ENCODE peak calls at places on chromosomes 12 and 14, in five cellular contexts. X is H1, Y is HepG2, T is K562, D is GM12878. Q is an unnamed sample.
A peak's percentile ranks its signal among the peaks of the same experiment; 100 is the strongest.

GRCh38 chr12:67578976-67579661 is 69.4 kb upstream of the DYRK2 start:
- DNase-seq in X (no peak), Y (no peak), T (no peak), D (no peak), Q (no peak)

GRCh38 chr14:81710232-81710845 is 176.7 kb upstream of the SEL1L start:
- DNase-seq in X (no peak), Y (peak; percentile 42), T (no peak), D (peak; percentile 0), Q (no peak)

GRCh38 chr12:50066402-50066801 is 9.0 kb downstream of the ASIC1 start:
- DNase-seq in X (no peak), Y (no peak), T (no peak), D (no peak), Q (no peak)

GRCh38 chr14:78335531-78335930 is 165.4 kb downstream of the NRXN3 start:
- DNase-seq in X (no peak), Y (no peak), T (no peak), D (no peak), Q (no peak)

GRCh38 chr14:91750634-91751198 is 18.8 kb upstream of the CATSPERB start:
- DNase-seq in X (no peak), Y (no peak), T (no peak), D (no peak), Q (no peak)

GRCh38 chr12:132703611-132704010 is 7.0 kb upstream of the PGAM5 start:
- DNase-seq in X (no peak), Y (no peak), T (no peak), D (no peak), Q (no peak)

GRCh38 chr14:92994942-92995341 is 72.0 kb downstream of the CHGA start:
- DNase-seq in X (no peak), Y (no peak), T (no peak), D (no peak), Q (no peak)

GRCh38 chr14:103301512-103302197 is 32.4 kb upstream of the EIF5 start:
- DNase-seq in X (no peak), Y (no peak), T (peak; percentile 28), D (no peak), Q (no peak)

GRCh38 chr14:34297786-34298520 is 164.1 kb downstream of the SPTSSA start:
- DNase-seq in X (no peak), Y (peak; percentile 55), T (no peak), D (no peak), Q (no peak)

GRCh38 chr12:59357811-59358210 is 238.0 kb upstream of the SLC16A7 start:
- DNase-seq in X (no peak), Y (no peak), T (no peak), D (no peak), Q (peak; percentile 20)

GRCh38 chr12:3342051-3342450 is 149.0 kb upstream of the PRMT8 start:
- DNase-seq in X (peak; percentile 21), Y (no peak), T (peak; percentile 9), D (no peak), Q (peak; percentile 61)

GRCh38 chr14:72961579-72962335 is 35.5 kb downstream of the DCAF4 start:
- DNase-seq in X (no peak), Y (no peak), T (no peak), D (no peak), Q (no peak)

GRCh38 chr12:21149849-21150248 is 18.9 kb downstream of the SLCO1B1 start:
- DNase-seq in X (peak; percentile 21), Y (no peak), T (no peak), D (no peak), Q (peak; percentile 16)

GRCh38 chr12:113861708-113862312 is 104.3 kb downstream of the RBM19 start:
- DNase-seq in X (no peak), Y (no peak), T (no peak), D (no peak), Q (peak; percentile 36)

GRCh38 chr14:103516426-103517171 is 6.0 kb downstream of the CKB start:
- DNase-seq in X (no peak), Y (no peak), T (no peak), D (no peak), Q (no peak)

GRCh38 chr12:82805812-82806497 is 119.2 kb downstream of the TMTC2 start:
- DNase-seq in X (no peak), Y (no peak), T (no peak), D (no peak), Q (no peak)

GRCh38 chr12:57549909-57550627 is at the start of gene KIF5A:
- DNase-seq in X (no peak), Y (no peak), T (peak; percentile 84), D (no peak), Q (peak; percentile 80)

GRCh38 chr12:131860472-131861260 is 32.5 kb downstream of the MMP17 start:
- DNase-seq in X (no peak), Y (peak; percentile 94), T (peak; percentile 66), D (no peak), Q (peak; percentile 68)

GRCh38 chr14:76131071-76131985 is 20.4 kb upstream of the GPATCH2L start:
- DNase-seq in X (no peak), Y (no peak), T (no peak), D (no peak), Q (no peak)

GRCh38 chr12:92717202-92717601 is 14.4 kb downstream of the PLEKHG7 start:
- DNase-seq in X (no peak), Y (no peak), T (no peak), D (no peak), Q (peak; percentile 17)

GRCh38 chr12:69996722-69997121 is 171.7 kb downstream of the MYRFL start:
- DNase-seq in X (no peak), Y (no peak), T (no peak), D (no peak), Q (no peak)

GRCh38 chr14:55951366-55952206 is 166.6 kb upstream of the PELI2 start:
- DNase-seq in X (no peak), Y (no peak), T (no peak), D (no peak), Q (no peak)

GRCh38 chr12:857611-858010 is 91.9 kb downstream of the RAD52 start:
- DNase-seq in X (no peak), Y (no peak), T (no peak), D (no peak), Q (no peak)

GRCh38 chr12:128707488-128707887 is 116.3 kb downstream of the SLC15A4 start:
- DNase-seq in X (no peak), Y (no peak), T (peak; percentile 79), D (no peak), Q (no peak)

GRCh38 chr12:79407671-79408622 is 282.8 kb downstream of the PAWR start:
- DNase-seq in X (peak; percentile 38), Y (peak; percentile 74), T (no peak), D (peak; percentile 9), Q (peak; percentile 64)

GRCh38 chr14:53956427-53957201 is at the start of gene BMP4:
- DNase-seq in X (peak; percentile 81), Y (peak; percentile 82), T (peak; percentile 45), D (no peak), Q (peak; percentile 95)

GRCh38 chr12:104480826-104481457 is 24.2 kb downstream of the CHST11 start:
- DNase-seq in X (no peak), Y (no peak), T (peak; percentile 37), D (no peak), Q (no peak)

GRCh38 chr12:57224973-57225679 is 4.4 kb upstream of the SHMT2 start:
- DNase-seq in X (no peak), Y (no peak), T (no peak), D (no peak), Q (peak; percentile 89)

GRCh38 chr14:22370084-22370847 is 218.8 kb downstream of the DAD1 start:
- DNase-seq in X (no peak), Y (no peak), T (no peak), D (no peak), Q (no peak)
- TF ChIP-seq ATF2 in X (no peak), Y (no peak), T (no peak), D (no peak), Q (no peak)

GRCh38 chr12:102406033-102406584 is 74.3 kb downstream of the IGF1 start:
- DNase-seq in X (no peak), Y (no peak), T (no peak), D (peak; percentile 77), Q (no peak)
- TF ChIP-seq ATF2 in X (no peak), Y (no peak), T (no peak), D (no peak), Q (no peak)

GRCh38 chr14:69398818-69399210 is 322 bp downstream of the SLC39A9 start:
- DNase-seq in X (no peak), Y (no peak), T (no peak), D (no peak), Q (no peak)

GRCh38 chr14:69398053-69398817 is at the start of the genes ERH and SLC39A9:
- DNase-seq in X (peak; percentile 85), Y (peak; percentile 96), T (peak; percentile 79), D (peak; percentile 97), Q (peak; percentile 93)

GRCh38 chr14:69392481-69392880 is 5.6 kb downstream of the ERH start:
- DNase-seq in X (no peak), Y (no peak), T (no peak), D (peak; percentile 44), Q (no peak)

GRCh38 chr14:69399750-69400149 is 1.3 kb downstream of the SLC39A9 start:
- DNase-seq in X (no peak), Y (no peak), T (no peak), D (no peak), Q (no peak)

DNA sequence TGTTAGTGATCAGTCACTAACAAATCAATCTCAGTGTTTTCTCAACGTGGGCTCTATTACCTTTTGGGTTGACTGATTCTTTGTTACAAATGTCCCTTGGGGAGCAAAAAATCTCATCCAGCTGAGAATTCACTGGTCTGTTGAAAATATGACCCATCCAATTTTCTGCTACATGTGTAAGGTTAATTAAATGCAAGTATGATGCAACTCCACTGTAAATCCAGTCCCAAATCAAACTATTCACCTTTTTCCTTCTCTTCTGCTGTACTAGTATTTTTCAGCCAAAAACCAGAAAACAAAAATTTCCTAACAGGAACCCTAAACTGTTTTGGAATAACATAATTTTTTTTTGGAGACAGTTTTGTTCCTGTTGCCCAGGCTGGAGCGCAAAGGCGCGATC is 2.2 kb downstream of the ERH start:
- DNase-seq in X (no peak), Y (no peak), T (no peak), D (no peak), Q (no peak)
- TF ChIP-seq ATF2 in X (no peak), Y (no peak), T (no peak), D (no peak), Q (no peak)

DNA sequence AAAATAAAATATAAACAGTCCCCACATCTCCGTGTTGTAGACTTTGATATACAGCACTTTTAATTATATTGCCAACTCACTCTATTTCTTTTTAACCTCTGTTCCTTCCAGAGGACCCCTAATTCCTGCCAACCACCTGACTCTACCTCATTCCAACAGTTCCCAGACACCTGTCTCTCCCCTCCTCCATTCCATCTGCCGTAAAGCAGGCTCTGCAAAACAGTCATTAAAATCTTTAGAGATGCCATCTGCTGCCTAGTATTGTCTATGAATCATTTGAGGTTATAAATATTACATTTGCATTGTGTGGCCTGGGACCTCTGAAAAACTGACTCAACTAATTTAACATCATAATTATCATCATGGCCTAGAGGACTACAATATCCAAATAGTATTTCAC is 148.8 kb upstream of the DCN start:
- DNase-seq in X (no peak), Y (no peak), T (no peak), D (no peak), Q (no peak)
- TF ChIP-seq ATF2 in X (no peak), Y (no peak), T (no peak), D (no peak), Q (no peak)

Q was measured in WTC11.